ENCODE peak calls at places on chromosome 22, in five cellular contexts. U is T-helper 1 cell; X is body of pancreas; F is stimulated activated CD4-positive, alpha-beta T cell treated with anti-CD3 and anti-CD28 coated beads, TNF-alpha, amount 100 ng/mL, for 1 hour; A is left cardiac atrium. O is an unnamed sample.

GRCh38 chr22:49964136-49964492 is 3.5 kb downstream of the PIM3 start:
- DNase-seq in U (peak), X (peak), F (no peak), A (no peak), O (peak)

GRCh38 chr22:42297778-42298177 is 27.3 kb upstream of the TCF20 start:
- DNase-seq in U (no peak), X (no peak), F (no peak), A (no peak), O (no peak)

GRCh38 chr22:41021039-41021654 is 70.0 kb downstream of the RBX1 start:
- DNase-seq in U (no peak), X (peak), F (no peak), A (peak), O (no peak)

GRCh38 chr22:37187552-37187890 is 526 bp downstream of the C1QTNF6 start:
- DNase-seq in U (no peak), X (no peak), F (no peak), A (peak), O (no peak)

GRCh38 chr22:46088541-46089311 is 61.6 kb upstream of the PPARA start:
- DNase-seq in U (no peak), X (peak), F (no peak), A (peak), O (no peak)

GRCh38 chr22:30304495-30305244 is 15.4 kb upstream of the CASTOR1 start:
- DNase-seq in U (no peak), X (no peak), F (no peak), A (peak), O (no peak)

GRCh38 chr22:33811686-33812085 is 108.6 kb downstream of the LARGE1 start:
- DNase-seq in U (no peak), X (peak), F (no peak), A (peak), O (no peak)

GRCh38 chr22:32706149-32706548 is 95.4 kb upstream of the TIMP3 start:
- DNase-seq in U (no peak), X (no peak), F (no peak), A (no peak), O (no peak)

GRCh38 chr22:30183861-30184278 is 62.7 kb downstream of the LIF start:
- DNase-seq in U (no peak), X (no peak), F (no peak), A (no peak), O (no peak)

GRCh38 chr22:33803371-33803770 is 116.9 kb downstream of the LARGE1 start:
- DNase-seq in U (no peak), X (no peak), F (no peak), A (no peak), O (no peak)

GRCh38 chr22:17881366-17881765 is 107.1 kb upstream of the BID start:
- DNase-seq in U (no peak), X (no peak), F (no peak), A (no peak), O (no peak)

GRCh38 chr22:40894417-40894816 is 32.5 kb upstream of the DNAJB7 start:
- DNase-seq in U (no peak), X (no peak), F (no peak), A (no peak), O (no peak)

GRCh38 chr22:43004362-43005035 is 10.4 kb downstream of the PACSIN2 start:
- DNase-seq in U (no peak), X (no peak), F (no peak), A (no peak), O (no peak)

GRCh38 chr22:25061605-25062377 is 109.3 kb downstream of the KIAA1671 start:
- DNase-seq in U (no peak), X (no peak), F (no peak), A (no peak), O (no peak)

GRCh38 chr22:45329536-45329936 is 19.8 kb downstream of the FAM118A start:
- DNase-seq in U (no peak), X (no peak), F (no peak), A (peak), O (no peak)

GRCh38 chr22:45832959-45833580 is 143.9 kb downstream of the WNT7B start:
- DNase-seq in U (no peak), X (no peak), F (no peak), A (no peak), O (no peak)

GRCh38 chr22:19595532-19595931 is 71.3 kb upstream of the CLDN5 start:
- DNase-seq in U (no peak), X (no peak), F (no peak), A (no peak), O (no peak)

GRCh38 chr22:24894220-24894975 is 52.1 kb downstream of the LHFPL7 start:
- DNase-seq in U (no peak), X (peak), F (no peak), A (peak), O (no peak)

GRCh38 chr22:44925465-44926123 is 84.2 kb downstream of the PHF21B start:
- DNase-seq in U (no peak), X (no peak), F (no peak), A (no peak), O (no peak)

GRCh38 chr22:27714076-27714475 is 87.5 kb downstream of the MN1 start:
- DNase-seq in U (no peak), X (no peak), F (no peak), A (peak), O (no peak)

GRCh38 chr22:36771376-36772063 is 4.4 kb downstream of the IFT27 start:
- DNase-seq in U (no peak), X (no peak), F (no peak), A (no peak), O (no peak)

GRCh38 chr22:17864398-17865182 is 90.3 kb upstream of the BID start:
- DNase-seq in U (no peak), X (no peak), F (no peak), A (no peak), O (no peak)

GRCh38 chr22:38799265-38800002 is 5.5 kb upstream of the DNAL4 start:
- DNase-seq in U (no peak), X (no peak), F (no peak), A (no peak), O (no peak)

GRCh38 chr22:19741053-19741452 is 17.7 kb downstream of the GP1BB start:
- DNase-seq in U (no peak), X (no peak), F (no peak), A (no peak), O (no peak)

GRCh38 chr22:49297286-49297870 is 530.3 kb downstream of the BRD1 start:
- DNase-seq in U (no peak), X (no peak), F (no peak), A (no peak), O (no peak)

GRCh38 chr22:29636751-29637150 is 33.3 kb downstream of the NF2 start:
- DNase-seq in U (no peak), X (no peak), F (no peak), A (no peak), O (no peak)

GRCh38 chr22:27554106-27554814 is 247.3 kb downstream of the MN1 start:
- DNase-seq in U (no peak), X (no peak), F (no peak), A (no peak), O (no peak)

GRCh38 chr22:19149047-19149883 is 827 bp downstream of the GSC2 start:
- DNase-seq in U (no peak), X (no peak), F (no peak), A (no peak), O (peak)

GRCh38 chr22:42203609-42204008 is 66.8 kb downstream of the TCF20 start:
- DNase-seq in U (no peak), X (no peak), F (no peak), A (no peak), O (no peak)

GRCh38 chr22:23370251-23370650 is 189.9 kb downstream of the BCR start:
- DNase-seq in U (no peak), X (no peak), F (no peak), A (no peak), O (no peak)

GRCh38 chr22:50532353-50532700 is 2.5 kb upstream of the TYMP start:
- DNase-seq in U (no peak), X (no peak), F (no peak), A (no peak), O (no peak)

GRCh38 chr22:32713737-32714457 is 87.6 kb upstream of the TIMP3 start:
- DNase-seq in U (no peak), X (no peak), F (no peak), A (no peak), O (no peak)

GRCh38 chr22:44398791-44399190 is 86.0 kb upstream of the SHISAL1 start:
- DNase-seq in U (no peak), X (no peak), F (no peak), A (no peak), O (no peak)

GRCh38 chr22:31812977-31813605 is 59.3 kb downstream of the DEPDC5 start:
- DNase-seq in U (no peak), X (no peak), F (no peak), A (no peak), O (no peak)

GRCh38 chr22:32836286-32836859 is 34.9 kb downstream of the TIMP3 start:
- DNase-seq in U (no peak), X (no peak), F (no peak), A (no peak), O (no peak)

GRCh38 chr22:30386608-30386959 is 627 bp downstream of the RNF215 start:
- DNase-seq in U (no peak), X (no peak), F (no peak), A (no peak), O (no peak)

GRCh38 chr22:47031628-47031915 is 269.1 kb downstream of the TBC1D22A start:
- DNase-seq in U (no peak), X (no peak), F (no peak), A (no peak), O (no peak)

GRCh38 chr22:49969751-49970527 is 9.4 kb downstream of the PIM3 start:
- DNase-seq in U (no peak), X (peak), F (no peak), A (peak), O (peak)

GRCh38 chr22:17896552-17896951 is 122.3 kb upstream of the BID start:
- DNase-seq in U (no peak), X (peak), F (no peak), A (peak), O (no peak)

O was measured in naive thymus-derived CD8-positive, alpha-beta T cell.